ENCODE peak calls at places on chromosomes 3 and 15, in nine cellular contexts. V is heart right ventricle; D is gastrocnemius medialis; E is CD8-positive, alpha-beta memory T cell; J is transverse colon; C is right cardiac atrium; Q is uterus; L is naive thymus-derived CD4-positive, alpha-beta T cell; O is aorta. U is an unnamed sample. For H3K4me1, the result is how much of the 10 kb centered on the place peaks cover.

GRCh38 chr3:12328132-12328915 is 39.5 kb downstream of the PPARG start:
- DNase-seq in V (no peak), D (no peak), E (no peak), J (no peak), C (no peak), Q (no peak), L (no peak), O (no peak), U (no peak)

GRCh38 chr15:84955089-84955848 is 26.4 kb upstream of the PDE8A start:
- DNase-seq in V (peak), D (peak), E (peak), J (peak), C (peak), Q (peak), L (no peak), O (peak), U (peak)

GRCh38 chr3:62057339-62058047 is 315.9 kb downstream of the FEZF2 start:
- DNase-seq in V (no peak), D (no peak), E (no peak), J (no peak), C (no peak), Q (no peak), L (no peak), O (no peak), U (no peak)

GRCh38 chr3:52396011-52396906 is 48.6 kb downstream of the SEMA3G start:
- DNase-seq in V (no peak), D (no peak), E (no peak), J (no peak), C (peak), Q (no peak), L (no peak), O (peak), U (no peak)

GRCh38 chr15:100596792-100597191 is 5.2 kb downstream of the LINS1 start:
- DNase-seq in V (no peak), D (no peak), E (peak), J (peak), C (no peak), Q (peak), L (peak), O (peak), U (no peak)

GRCh38 chr15:65362491-65362890 is 15.3 kb downstream of the IGDCC3 start:
- DNase-seq in V (no peak), D (no peak), E (no peak), J (no peak), C (no peak), Q (no peak), L (no peak), O (peak), U (no peak)

GRCh38 chr3:79018671-79019136 is 749.1 kb downstream of the ROBO1 start:
- DNase-seq in V (peak), D (peak), E (no peak), J (peak), C (peak), Q (peak), L (no peak), O (peak), U (peak)

GRCh38 chr15:95857124-95857757 is 473.3 kb upstream of the NR2F2 start:
- DNase-seq in V (no peak), D (no peak), E (no peak), J (no peak), C (no peak), Q (no peak), L (no peak), O (no peak), U (no peak)

GRCh38 chr15:79769081-79769481 is 127.7 kb downstream of the MTHFS start:
- DNase-seq in V (no peak), D (no peak), E (no peak), J (no peak), C (no peak), Q (no peak), L (no peak), O (no peak), U (no peak)

GRCh38 chr3:16124636-16125035 is 49.8 kb upstream of the GALNT15 start:
- DNase-seq in V (no peak), D (no peak), E (no peak), J (no peak), C (no peak), Q (no peak), L (no peak), O (no peak), U (peak)

GRCh38 chr3:143090486-143090885 is 29.1 kb upstream of the CHST2 start:
- DNase-seq in V (peak), D (no peak), E (no peak), J (no peak), C (no peak), Q (no peak), L (no peak), O (no peak), U (no peak)

GRCh38 chr3:16203671-16204629 is 29.5 kb downstream of the GALNT15 start:
- DNase-seq in V (no peak), D (no peak), E (no peak), J (no peak), C (no peak), Q (no peak), L (no peak), O (no peak), U (peak)

GRCh38 chr3:127822166-127822835 is at the start of gene MGLL:
- DNase-seq in V (peak), D (no peak), E (no peak), J (peak), C (peak), Q (peak), L (no peak), O (peak), U (peak)

GRCh38 chr3:14862661-14863230 is 44.0 kb downstream of the FGD5 start:
- DNase-seq in V (no peak), D (no peak), E (no peak), J (no peak), C (no peak), Q (no peak), L (no peak), O (peak), U (no peak)

GRCh38 chr15:66864086-66864830 is 162.2 kb downstream of the SMAD6 start:
- DNase-seq in V (no peak), D (no peak), E (no peak), J (peak), C (no peak), Q (no peak), L (no peak), O (peak), U (no peak)

GRCh38 chr3:108407858-108408257 is 102.5 kb downstream of the MYH15 start:
- DNase-seq in V (no peak), D (no peak), E (no peak), J (no peak), C (no peak), Q (no peak), L (no peak), O (no peak), U (no peak)

GRCh38 chr15:90165659-90166489 is 35.3 kb upstream of the SEMA4B start:
- DNase-seq in V (peak), D (no peak), E (no peak), J (peak), C (peak), Q (no peak), L (no peak), O (peak), U (peak)

GRCh38 chr15:98727115-98728040 is 79.0 kb downstream of the IGF1R start:
- DNase-seq in V (peak), D (peak), E (no peak), J (peak), C (peak), Q (peak), L (no peak), O (peak), U (peak)
- H3K4me1 ChIP-seq in V (half or more), D (half or more), E (under half), J (half or more), C (under half), Q (under half), L (under half), O (under half), U (half or more)

DNA sequence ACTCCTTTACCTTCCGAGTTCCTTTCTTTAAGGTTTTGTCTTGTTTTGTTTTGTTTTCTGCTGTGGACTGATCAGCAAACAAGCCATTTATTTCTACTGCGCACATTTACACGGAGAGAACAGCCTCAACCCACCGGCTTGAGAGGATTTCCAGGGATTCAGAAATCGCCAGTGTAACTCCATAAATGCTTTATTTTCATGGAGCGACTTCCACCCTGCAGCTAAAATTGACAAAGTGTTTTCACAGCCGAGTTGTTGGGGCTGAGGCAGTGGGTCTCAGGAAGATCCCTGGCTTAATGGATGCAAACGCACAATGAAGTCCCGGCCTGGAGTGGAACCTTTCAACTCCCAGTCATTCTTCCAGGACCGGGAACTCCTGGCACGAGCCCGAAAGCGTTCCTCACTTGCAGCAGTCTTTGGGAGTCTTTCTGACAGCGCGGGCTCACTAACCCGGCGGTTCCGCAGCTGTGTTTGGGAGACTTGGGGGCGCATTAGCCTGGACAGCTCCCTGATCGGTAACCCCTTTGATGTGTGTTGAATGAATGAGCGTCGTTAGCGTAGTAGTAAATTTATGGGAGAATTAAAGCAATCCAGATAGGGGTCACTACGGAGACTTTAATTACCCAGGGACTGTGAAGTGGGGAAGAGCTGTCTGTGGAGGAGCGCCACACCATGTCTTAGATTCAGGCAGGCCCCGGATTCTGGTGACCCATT is 785 bp upstream of the MYRIP start:
- DNase-seq in V (peak), D (no peak), E (no peak), J (no peak), C (peak), Q (no peak), L (no peak), O (peak), U (no peak)
- H3K4me3 ChIP-seq in V (peak), D (peak), E (no peak), J (no peak), C (peak), Q (peak), L (no peak), O (peak), U (no peak)

GRCh38 chr3:72411102-72411501 is 437.1 kb downstream of the SHQ1 start:
- DNase-seq in V (no peak), D (no peak), E (no peak), J (no peak), C (no peak), Q (no peak), L (no peak), O (no peak), U (no peak)
- H3K4me1 ChIP-seq in V (half or more), D (half or more), E (half or more), J (under half), C (under half), Q (under half), L (under half), O (under half), U (under half)

DNA sequence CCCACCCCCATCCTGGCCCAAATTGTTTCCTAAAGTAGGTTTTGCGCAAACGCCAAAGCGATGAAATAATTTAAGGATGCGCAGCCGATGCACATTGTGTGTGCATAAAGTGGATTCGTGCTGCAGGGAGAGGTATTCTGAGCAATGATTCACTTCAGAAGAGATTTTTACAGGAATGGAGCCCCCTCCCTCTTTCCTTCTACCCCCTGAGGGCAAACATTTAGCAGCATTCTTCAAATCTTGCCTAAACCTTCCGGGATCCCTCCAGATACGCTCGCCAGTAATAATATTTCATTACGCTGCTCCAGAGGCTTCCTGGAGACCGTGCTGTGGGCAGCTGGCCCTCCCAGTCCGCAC is 14.6 kb downstream of the ZIC4 start:
- DNase-seq in V (no peak), D (no peak), E (no peak), J (no peak), C (no peak), Q (no peak), L (no peak), O (no peak), U (no peak)
- H3K4me3 ChIP-seq in V (peak), D (peak), E (no peak), J (no peak), C (peak), Q (no peak), L (no peak), O (no peak), U (peak)

DNA sequence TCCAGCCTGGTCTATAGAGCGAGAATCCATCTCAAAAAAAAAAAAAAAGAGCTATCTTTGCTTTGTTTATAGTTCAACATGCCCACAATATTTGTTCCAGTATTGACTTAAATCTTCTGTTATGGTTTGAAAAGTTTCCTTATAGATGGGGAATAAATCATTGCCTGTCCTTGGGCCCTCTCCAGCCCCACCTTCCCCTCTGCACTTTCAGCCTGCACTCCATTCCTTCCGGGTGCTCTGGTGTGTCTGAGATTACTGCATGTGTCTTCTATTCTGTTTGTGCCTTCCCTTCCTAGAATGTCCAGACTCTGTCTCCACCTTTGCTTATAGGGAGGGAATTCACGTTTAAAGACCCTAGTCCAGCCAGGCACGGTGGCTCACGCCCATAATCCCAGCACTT is 25.2 kb upstream of the GPX1 start:
- DNase-seq in V (no peak), D (no peak), E (no peak), J (peak), C (no peak), Q (no peak), L (no peak), O (no peak), U (no peak)
- H3K4me1 ChIP-seq in V (half or more), D (under half), E (under half), J (under half), C (under half), Q (under half), L (under half), O (under half), U (under half)

GRCh38 chr3:172104471-172105072 is 65.2 kb downstream of the FNDC3B start:
- DNase-seq in V (no peak), D (no peak), E (no peak), J (no peak), C (no peak), Q (no peak), L (no peak), O (no peak), U (no peak)
- H3K4me3 ChIP-seq in V (no peak), D (no peak), E (no peak), J (no peak), C (no peak), Q (no peak), L (no peak), O (no peak), U (no peak)

GRCh38 chr3:71031914-71032521 is 551.5 kb downstream of the FOXP1 start:
- DNase-seq in V (peak), D (no peak), E (peak), J (no peak), C (peak), Q (no peak), L (no peak), O (no peak), U (no peak)

GRCh38 chr3:71029770-71030169 is 553.8 kb downstream of the FOXP1 start:
- DNase-seq in V (no peak), D (no peak), E (no peak), J (no peak), C (no peak), Q (no peak), L (no peak), O (no peak), U (no peak)

GRCh38 chr3:71031151-71031550 is 552.4 kb downstream of the FOXP1 start:
- DNase-seq in V (no peak), D (no peak), E (no peak), J (no peak), C (no peak), Q (no peak), L (no peak), O (no peak), U (no peak)

GRCh38 chr3:71028802-71029201 is 554.7 kb downstream of the FOXP1 start:
- DNase-seq in V (no peak), D (no peak), E (no peak), J (no peak), C (no peak), Q (no peak), L (no peak), O (no peak), U (no peak)

GRCh38 chr3:71030748-71031147 is 552.8 kb downstream of the FOXP1 start:
- DNase-seq in V (no peak), D (no peak), E (no peak), J (no peak), C (no peak), Q (no peak), L (no peak), O (no peak), U (no peak)
- H3K4me1 ChIP-seq in V (half or more), D (under half), E (under half), J (under half), C (under half), Q (under half), L (under half), O (under half), U (under half)

U was measured in SJSA1.